ENCODE peak calls at places on chromosome 5, in six cellular contexts. Q is tibial nerve; A is stimulated activated CD8-positive, alpha-beta memory T cell treated with anti-CD3 and anti-CD28 coated beads, Interleukin-12 subunit alpha, Interleukin-12 subunit beta, amount 100 ng/mL, for 1 hour; X is kidney tubule cell; I is neural progenitor cell; J is neural crest cell. G is an unnamed sample.

GRCh38 chr5:77015938-77016569 is 14.2 kb upstream of the AGGF1 start:
- DNase-seq in J (no peak), X (peak; percentile 58), Q (no peak), A (no peak), I (peak; percentile 45), G (peak; percentile 82)

GRCh38 chr5:148833122-148833521 is 6.7 kb downstream of the ADRB2 start:
- DNase-seq in Q (no peak), A (no peak), X (no peak), J (no peak), I (no peak), G (no peak)

GRCh38 chr5:72956324-72957140 is 691 bp downstream of the FCHO2 start:
- DNase-seq in I (peak; percentile 72), J (peak; percentile 38), A (peak; percentile 7), X (peak; percentile 65), Q (peak; percentile 54), G (peak; percentile 72)

GRCh38 chr5:3214396-3214795 is 381.2 kb upstream of the IRX1 start:
- DNase-seq in Q (no peak), A (no peak), X (no peak), I (no peak), J (no peak), G (no peak)

GRCh38 chr5:59001716-59002115 is 418.8 kb downstream of the RAB3C start:
- DNase-seq in Q (no peak), I (no peak), J (no peak), X (no peak), A (no peak), G (no peak)

GRCh38 chr5:91875133-91875779 is 492.1 kb upstream of the ARRDC3 start:
- DNase-seq in J (no peak), A (no peak), Q (no peak), X (no peak), I (peak; percentile 63), G (no peak)

GRCh38 chr5:167950126-167950721 is 341.2 kb upstream of the WWC1 start:
- DNase-seq in Q (peak; percentile 55), A (no peak), J (no peak), I (no peak), X (no peak), G (peak; percentile 46)

GRCh38 chr5:139137703-139138102 is 60.5 kb downstream of the SIL1 start:
- DNase-seq in J (no peak), Q (no peak), X (peak; percentile 76), A (no peak), I (peak; percentile 52), G (peak; percentile 46)

GRCh38 chr5:72510610-72511121 is 3.5 kb upstream of the ZNF366 start:
- DNase-seq in J (no peak), I (no peak), Q (no peak), A (no peak), X (peak; percentile 49), G (no peak)

GRCh38 chr5:82405166-82405565 is 127.0 kb upstream of the RPS23 start:
- DNase-seq in A (no peak), J (no peak), X (peak; percentile 87), I (no peak), Q (no peak), G (no peak)

GRCh38 chr5:120872292-120872691 is 408.2 kb downstream of the PRR16 start:
- DNase-seq in X (no peak), Q (no peak), J (no peak), I (no peak), A (no peak), G (no peak)

GRCh38 chr5:156824241-156824640 is 25.9 kb upstream of the PPP1R2B start:
- DNase-seq in X (no peak), Q (no peak), A (no peak), J (no peak), I (no peak), G (no peak)

GRCh38 chr5:151742870-151743294 is 15.5 kb downstream of the ATOX1 start:
- DNase-seq in I (peak; percentile 81), Q (peak; percentile 53), A (no peak), J (peak; percentile 44), X (peak; percentile 71), G (peak; percentile 8)

GRCh38 chr5:126433708-126434107 is 10.5 kb downstream of the GRAMD2B start:
- DNase-seq in Q (no peak), X (no peak), A (no peak), J (no peak), I (no peak), G (no peak)

GRCh38 chr5:159956074-159956473 is 39.8 kb downstream of the ADRA1B start:
- DNase-seq in J (no peak), A (no peak), Q (no peak), X (no peak), I (no peak), G (no peak)

GRCh38 chr5:23013395-23013994 is 160.4 kb upstream of the CDH12 start:
- DNase-seq in J (no peak), A (no peak), I (no peak), X (no peak), Q (no peak), G (peak; percentile 62)

GRCh38 chr5:37896159-37896558 is 56.3 kb upstream of the GDNF start:
- DNase-seq in A (no peak), J (no peak), I (no peak), Q (no peak), X (no peak), G (no peak)

GRCh38 chr5:73625905-73626811 is at the start of gene ARHGEF28:
- DNase-seq in A (peak; percentile 2), Q (no peak), J (peak; percentile 18), X (peak; percentile 86), I (peak; percentile 82), G (no peak)

GRCh38 chr5:133259199-133259997 is 207.6 kb downstream of the HSPA4 start:
- DNase-seq in Q (no peak), J (no peak), I (no peak), X (no peak), A (no peak), G (no peak)

GRCh38 chr5:66680804-66681203 is 84.6 kb downstream of the MAST4 start:
- DNase-seq in X (no peak), I (peak; percentile 3), Q (no peak), J (no peak), A (no peak), G (no peak)

GRCh38 chr5:83972236-83972635 is 251.6 kb upstream of the HAPLN1 start:
- DNase-seq in A (no peak), I (no peak), X (no peak), J (no peak), Q (no peak), G (no peak)

GRCh38 chr5:89277791-89278190 is 394.8 kb upstream of the MEF2C start:
- DNase-seq in I (no peak), J (no peak), Q (no peak), A (no peak), X (peak; percentile 66), G (no peak)

GRCh38 chr5:134554319-134555222 is 29.1 kb downstream of the JADE2 start:
- DNase-seq in A (no peak), X (peak; percentile 86), I (no peak), J (no peak), Q (peak; percentile 65), G (no peak)

GRCh38 chr5:66830636-66831035 is 234.4 kb downstream of the MAST4 start:
- DNase-seq in Q (no peak), A (no peak), X (peak; percentile 11), I (no peak), J (no peak), G (peak; percentile 53)

GRCh38 chr5:59001154-59001553 is 418.3 kb downstream of the RAB3C start:
- DNase-seq in I (no peak), A (no peak), Q (no peak), J (no peak), X (no peak), G (no peak)

GRCh38 chr5:52743529-52743928 is 44.2 kb upstream of the ITGA1 start:
- DNase-seq in X (no peak), Q (no peak), I (no peak), J (no peak), A (no peak), G (no peak)

GRCh38 chr5:169374111-169374510 is 73.2 kb upstream of the SLIT3 start:
- DNase-seq in A (no peak), Q (no peak), X (no peak), J (no peak), I (no peak), G (no peak)

GRCh38 chr5:142222235-142222880 is 102.5 kb downstream of the SPRY4 start:
- DNase-seq in A (no peak), J (no peak), Q (no peak), I (no peak), X (peak; percentile 32), G (no peak)

GRCh38 chr5:60649288-60649917 is 50.6 kb downstream of the DEPDC1B start:
- DNase-seq in Q (no peak), A (no peak), X (peak; percentile 60), J (no peak), I (no peak), G (peak; percentile 71)

GRCh38 chr5:181281077-181281983 is 20.4 kb upstream of the TRIM52 start:
- DNase-seq in Q (no peak), I (peak; percentile 96), X (no peak), J (peak; percentile 67), A (no peak), G (no peak)

GRCh38 chr5:17440766-17441165 is 57.3 kb upstream of the TAF11L2 start:
- DNase-seq in Q (no peak), I (no peak), A (no peak), X (no peak), J (no peak), G (no peak)

GRCh38 chr5:110055301-110055700 is 365.6 kb downstream of the MAN2A1 start:
- DNase-seq in X (peak; percentile 92), Q (no peak), A (no peak), I (no peak), J (no peak), G (no peak)

GRCh38 chr5:134127988-134128647 is 13.6 kb downstream of the TCF7 start:
- DNase-seq in X (no peak), J (no peak), Q (no peak), I (no peak), A (no peak), G (no peak)

GRCh38 chr5:95823738-95824609 is 1.4 kb upstream of the GLRX start:
- DNase-seq in X (peak; percentile 93), J (no peak), I (no peak), A (no peak), Q (peak; percentile 64), G (peak; percentile 89)

GRCh38 chr5:82806513-82806912 is 270.7 kb downstream of the TMEM167A start:
- DNase-seq in A (no peak), Q (no peak), X (no peak), I (no peak), J (no peak), G (no peak)

GRCh38 chr5:142070000-142070399 is 38.6 kb upstream of the NDFIP1 start:
- DNase-seq in A (no peak), J (no peak), Q (no peak), I (no peak), X (no peak), G (no peak)

GRCh38 chr5:132483661-132484385 is 6.8 kb downstream of the IRF1 start:
- DNase-seq in Q (no peak), J (no peak), A (no peak), I (no peak), X (no peak), G (no peak)

GRCh38 chr5:54746346-54746745 is 228.8 kb downstream of the SNX18 start:
- DNase-seq in Q (no peak), J (no peak), I (no peak), X (peak; percentile 15), A (no peak), G (no peak)

GRCh38 chr5:55072668-55073067 is 29.8 kb upstream of the GZMA start:
- DNase-seq in X (no peak), A (no peak), Q (no peak), J (no peak), I (no peak), G (no peak)

G was measured in OCI-M1.